ENCODE peak calls at places on chromosomes 5 and 9, in ten cellular contexts. H is breast epithelium, U is tibial artery, D is prostate gland, A is ovary, W is thyroid gland, L is lower lobe of right lung, P is hepatocyte, Q is psoas muscle, B is A549. J is an unnamed sample.

GRCh38 chr5:143061161-143061945 is 291.2 kb downstream of the ARHGAP26 start:
- DNase-seq in H (peak; percentile 49), U (no peak), D (peak; percentile 48), A (no peak), W (no peak), L (no peak), P (no peak), Q (no peak), B (no peak), J (no peak)

GRCh38 chr5:1262381-1262780 is 32.5 kb downstream of the TERT start:
- DNase-seq in H (no peak), U (no peak), D (no peak), A (no peak), W (no peak), L (no peak), P (no peak), Q (no peak), B (no peak), J (no peak)

GRCh38 chr5:154761062-154761740 is 6.0 kb downstream of the LARP1 start:
- DNase-seq in H (no peak), U (no peak), D (no peak), A (no peak), W (no peak), L (no peak), P (no peak), Q (no peak), B (no peak), J (no peak)

GRCh38 chr9:79857188-79857587 is 285.4 kb downstream of the TLE4 start:
- DNase-seq in H (no peak), U (no peak), D (no peak), A (no peak), W (no peak), L (no peak), P (no peak), Q (no peak), B (no peak), J (no peak)

GRCh38 chr5:145521066-145521465 is 314.1 kb downstream of the PRELID2 start:
- DNase-seq in H (peak; percentile 18), U (no peak), D (peak; percentile 36), A (no peak), W (no peak), L (no peak), P (no peak), Q (no peak), B (no peak), J (no peak)

GRCh38 chr5:107700486-107700885 is 29.7 kb upstream of the EFNA5 start:
- DNase-seq in H (no peak), U (no peak), D (no peak), A (no peak), W (no peak), L (no peak), P (no peak), Q (no peak), B (no peak), J (no peak)

GRCh38 chr9:34375901-34376595 is 650 bp downstream of the MYORG start:
- DNase-seq in H (peak; percentile 52), U (peak; percentile 35), D (no peak), A (peak; percentile 36), W (peak; percentile 69), L (peak; percentile 73), P (peak; percentile 75), Q (peak; percentile 69), B (peak; percentile 74), J (peak; percentile 83)

GRCh38 chr5:98742395-98743073 is 30.9 kb upstream of the RGMB start:
- DNase-seq in H (no peak), U (no peak), D (no peak), A (no peak), W (no peak), L (no peak), P (no peak), Q (no peak), B (no peak), J (no peak)

GRCh38 chr5:146425023-146425422 is 22.1 kb upstream of the TCERG1 start:
- DNase-seq in H (no peak), U (no peak), D (no peak), A (no peak), W (no peak), L (no peak), P (no peak), Q (no peak), B (no peak), J (no peak)

GRCh38 chr5:174559141-174559540 is 165.2 kb upstream of the MSX2 start:
- DNase-seq in H (no peak), U (no peak), D (no peak), A (no peak), W (no peak), L (no peak), P (no peak), Q (no peak), B (no peak), J (no peak)

GRCh38 chr9:95102001-95102433 is 215.5 kb downstream of the FANCC start:
- DNase-seq in H (peak; percentile 79), U (no peak), D (peak; percentile 88), A (no peak), W (peak; percentile 55), L (peak; percentile 18), P (no peak), Q (no peak), B (no peak), J (no peak)

GRCh38 chr5:39624268-39624886 is 199.6 kb upstream of the DAB2 start:
- DNase-seq in H (peak; percentile 45), U (no peak), D (peak; percentile 41), A (no peak), W (no peak), L (no peak), P (peak; percentile 83), Q (no peak), B (no peak), J (peak; percentile 88)

DNA sequence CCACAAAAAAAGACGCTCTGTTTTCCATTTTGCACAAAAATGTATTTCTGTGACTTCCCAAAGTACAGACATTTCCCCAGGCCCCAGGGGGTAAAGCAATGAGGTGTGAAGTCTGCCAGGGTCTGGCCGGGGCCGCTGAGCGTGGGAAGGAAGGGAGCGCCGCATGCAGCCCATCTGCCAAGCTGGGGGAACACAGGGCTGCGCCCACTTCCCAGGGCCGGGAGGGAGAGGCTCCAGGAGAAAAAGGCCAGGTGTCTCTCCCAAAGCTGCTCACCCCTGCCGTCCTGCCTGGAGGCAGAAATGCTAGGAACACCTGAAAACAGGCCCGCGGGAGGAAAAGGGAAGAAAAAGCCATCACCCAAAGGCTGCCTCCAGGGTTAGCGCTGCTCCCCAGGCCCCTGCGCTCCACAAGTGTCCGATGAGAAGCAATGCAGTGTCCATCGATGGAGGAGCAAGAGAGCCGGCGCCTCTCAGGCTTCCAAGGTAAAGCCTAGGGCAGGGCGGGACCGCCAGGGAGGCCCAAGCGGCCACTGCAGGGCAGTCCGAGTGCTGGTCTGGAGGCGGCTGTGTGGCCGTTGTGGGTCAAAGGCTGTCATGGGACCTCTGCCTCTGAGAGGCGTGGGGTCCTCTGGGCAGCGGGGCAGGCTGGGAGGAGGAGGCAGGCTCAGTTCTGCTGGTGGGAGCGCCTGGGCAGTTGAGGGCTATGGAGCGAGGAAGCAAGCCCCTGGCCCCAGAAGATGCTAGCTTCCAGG is 6.0 kb upstream of the ZDHHC12 start:
- DNase-seq in H (no peak), U (no peak), D (no peak), A (no peak), W (no peak), L (no peak), P (no peak), Q (no peak), B (no peak), J (no peak)
- H3K4me1 ChIP-seq in H (no peaks in the 10 kb centered on the region), U (no peaks in the 10 kb centered on the region), D (no peaks in the 10 kb centered on the region), A (no peaks in the 10 kb centered on the region), W (peaks cover under 1% of the 10 kb centered on the region), L (peaks cover 2% of the 10 kb centered on the region), P (no peaks in the 10 kb centered on the region), Q (peaks cover 1% of the 10 kb centered on the region), B (peaks cover 3% of the 10 kb centered on the region), J (peaks cover 2% of the 10 kb centered on the region)

GRCh38 chr5:104800440-104801048 is 1238.0 kb upstream of the NUDT12 start:
- DNase-seq in H (no peak), U (no peak), D (no peak), A (no peak), W (no peak), L (no peak), P (no peak), Q (no peak), B (no peak), J (no peak)
- TF ChIP-seq CTCF in H (no peak), U (no peak), D (no peak), A (no peak), W (no peak), L (no peak), P (no peak), Q (no peak), B (peak; percentile 20), J (no peak)

GRCh38 chr5:79840085-79840990 is 150.7 kb downstream of the CMYA5 start:
- DNase-seq in H (no peak), U (no peak), D (no peak), A (no peak), W (peak; percentile 57), L (no peak), P (no peak), Q (no peak), B (no peak), J (no peak)
- H3K4me3 ChIP-seq in H (no peak overlapping the region), U (no peak overlapping the region), D (no peak overlapping the region), A (no peak overlapping the region), W (no peak overlapping the region), L (no peak overlapping the region), P (no peak overlapping the region), Q (no peak overlapping the region), B (no peak overlapping the region), J (no peak overlapping the region)

GRCh38 chr5:150599281-150599680 is 41.2 kb upstream of the SYNPO start:
- DNase-seq in H (no peak), U (no peak), D (no peak), A (no peak), W (no peak), L (no peak), P (no peak), Q (no peak), B (no peak), J (no peak)

GRCh38 chr5:150598821-150599273 is 41.6 kb upstream of the SYNPO start:
- DNase-seq in H (no peak), U (no peak), D (peak; percentile 29), A (no peak), W (no peak), L (peak; percentile 42), P (no peak), Q (no peak), B (no peak), J (no peak)

GRCh38 chr5:150596826-150597225 is 43.6 kb upstream of the SYNPO start:
- DNase-seq in H (no peak), U (no peak), D (no peak), A (no peak), W (no peak), L (peak; percentile 3), P (no peak), Q (no peak), B (no peak), J (no peak)

GRCh38 chr5:150596313-150596712 is 44.1 kb upstream of the SYNPO start:
- DNase-seq in H (no peak), U (no peak), D (no peak), A (no peak), W (no peak), L (no peak), P (no peak), Q (no peak), B (no peak), J (no peak)

DNA sequence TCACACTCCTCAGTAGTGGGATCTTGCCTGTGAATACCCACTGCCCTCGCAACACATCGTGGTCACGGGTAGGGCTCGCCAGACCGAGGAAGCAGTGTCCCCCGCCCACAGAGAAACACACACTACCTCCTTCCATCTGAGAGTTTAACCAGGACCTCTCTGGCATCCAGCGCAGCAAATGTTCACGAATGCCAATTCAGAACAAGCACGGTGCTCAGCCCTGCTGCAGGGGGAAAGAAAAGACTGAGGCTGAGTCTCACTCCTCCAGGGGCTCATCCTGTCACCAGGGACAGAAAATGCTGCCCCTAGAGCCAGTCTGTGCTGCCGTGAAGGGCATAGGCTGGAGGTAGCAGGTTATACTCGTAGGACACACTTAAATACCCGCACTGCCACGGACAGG is 42.4 kb upstream of the SYNPO start:
- DNase-seq in H (no peak), U (no peak), D (no peak), A (no peak), W (no peak), L (peak; percentile 28), P (no peak), Q (no peak), B (no peak), J (no peak)
- H3K4me1 ChIP-seq in H (peaks cover 9% of the 10 kb centered on the region), U (no peaks in the 10 kb centered on the region), D (no peaks in the 10 kb centered on the region), A (peaks cover 33% of the 10 kb centered on the region), W (peaks cover 39% of the 10 kb centered on the region), L (peaks cover 60% of the 10 kb centered on the region), P (peaks cover 73% of the 10 kb centered on the region), Q (peaks cover 38% of the 10 kb centered on the region), B (peaks cover 14% of the 10 kb centered on the region), J (peaks cover 8% of the 10 kb centered on the region)